ENCODE peak calls at places on chromosomes 3 and 15, in eight cellular contexts. H, Y, M, G, O, R, C and X are unnamed samples.

GRCh38 chr3:43153189-43154083 is 47.6 kb upstream of the POMGNT2 start:
- DNase-seq in M (peak), Y (no peak), O (peak), C (no peak), R (peak), H (peak), G (no peak), X (no peak)

GRCh38 chr15:74616020-74616939 is 644 bp downstream of the CLK3 start:
- DNase-seq in G (peak), O (peak), H (peak), R (peak), Y (no peak), M (peak), C (peak), X (peak)

GRCh38 chr3:126431103-126431534 is 36.4 kb downstream of the CFAP100 start:
- DNase-seq in G (no peak), M (no peak), R (no peak), O (no peak), Y (no peak), C (peak), H (no peak), X (no peak)

GRCh38 chr15:86213420-86213819 is 133.7 kb downstream of the AGBL1 start:
- DNase-seq in G (no peak), M (no peak), O (no peak), Y (no peak), R (peak), H (no peak), C (no peak), X (no peak)

GRCh38 chr3:14894085-14894484 is 53.3 kb upstream of the NR2C2 start:
- DNase-seq in Y (no peak), G (no peak), R (no peak), H (no peak), M (no peak), C (no peak), O (no peak), X (no peak)

GRCh38 chr15:67039349-67040075 is 25.9 kb upstream of the SMAD3 start:
- DNase-seq in R (peak), G (no peak), Y (no peak), O (no peak), M (no peak), H (no peak), C (no peak), X (no peak)

GRCh38 chr3:46674031-46674592 is 19.4 kb downstream of the ALS2CL start:
- DNase-seq in C (peak), R (no peak), M (no peak), Y (no peak), H (no peak), G (no peak), O (no peak), X (no peak)

GRCh38 chr3:105526349-105527111 is 159.8 kb downstream of the ALCAM start:
- DNase-seq in O (no peak), G (no peak), M (no peak), R (no peak), C (no peak), Y (no peak), H (no peak), X (no peak)

GRCh38 chr3:47347217-47347801 is 33.5 kb upstream of the PTPN23 start:
- DNase-seq in O (peak), Y (peak), M (no peak), G (no peak), H (peak), R (no peak), C (no peak), X (peak)

GRCh38 chr3:185582236-185582635 is 3.9 kb upstream of the SENP2 start:
- DNase-seq in M (no peak), O (no peak), Y (no peak), H (no peak), R (peak), C (no peak), G (no peak), X (no peak)

GRCh38 chr3:53890726-53891499 is 746 bp downstream of the SELENOK start:
- DNase-seq in R (no peak), H (peak), O (peak), Y (no peak), C (peak), G (peak), M (peak), X (peak)

GRCh38 chr15:91165850-91166249 is 65.8 kb downstream of the SV2B start:
- DNase-seq in O (no peak), H (no peak), R (no peak), M (no peak), Y (no peak), C (no peak), G (no peak), X (no peak)

GRCh38 chr15:81120069-81120468 is 14.0 kb upstream of the CFAP161 start:
- DNase-seq in H (no peak), Y (no peak), C (no peak), R (no peak), M (no peak), G (no peak), O (no peak), X (no peak)

GRCh38 chr3:149575213-149575961 is 82.4 kb downstream of the WWTR1 start:
- DNase-seq in Y (peak), H (peak), C (peak), R (no peak), G (no peak), M (no peak), O (peak), X (peak)

GRCh38 chr15:48466825-48467224 is 135.6 kb downstream of the DUT start:
- DNase-seq in R (no peak), H (no peak), M (no peak), O (no peak), G (no peak), Y (no peak), C (no peak), X (no peak)

GRCh38 chr3:137460944-137461343 is 303.2 kb upstream of the SOX14 start:
- DNase-seq in O (no peak), C (no peak), H (no peak), R (no peak), M (no peak), Y (no peak), G (no peak), X (no peak)

GRCh38 chr15:36682091-36682490 is 102.7 kb downstream of the CDIN1 start:
- DNase-seq in H (peak), M (no peak), G (no peak), O (peak), Y (no peak), C (no peak), R (no peak), X (peak)

GRCh38 chr15:82159922-82160321 is 102.6 kb downstream of the EFL1 start:
- DNase-seq in R (no peak), M (no peak), C (no peak), H (peak), G (no peak), Y (peak), O (peak), X (no peak)

GRCh38 chr3:127091376-127091775 is 101.6 kb upstream of the PRR23E start:
- DNase-seq in G (no peak), Y (no peak), C (no peak), M (no peak), O (no peak), R (no peak), H (no peak), X (no peak)

GRCh38 chr15:73686781-73687256 is 2.6 kb downstream of the CD276 start:
- DNase-seq in H (peak), O (peak), M (no peak), G (no peak), C (no peak), R (no peak), Y (peak), X (peak)

GRCh38 chr3:119598410-119599098 is 869 bp downstream of the PLA1A start:
- DNase-seq in G (no peak), R (no peak), H (no peak), O (no peak), Y (no peak), C (no peak), M (no peak), X (no peak)

GRCh38 chr3:119595639-119596329 is 1.9 kb upstream of the PLA1A start:
- DNase-seq in H (no peak), R (no peak), C (no peak), G (no peak), O (no peak), M (no peak), Y (no peak), X (no peak)

GRCh38 chr3:119596392-119596791 is 1.3 kb upstream of the PLA1A start:
- DNase-seq in M (no peak), H (no peak), G (no peak), C (no peak), Y (no peak), R (no peak), O (no peak), X (peak)

GRCh38 chr3:119599558-119600174 is 2.0 kb downstream of the PLA1A start:
- DNase-seq in H (no peak), O (no peak), M (no peak), R (no peak), Y (no peak), C (no peak), G (no peak), X (no peak)

DNA sequence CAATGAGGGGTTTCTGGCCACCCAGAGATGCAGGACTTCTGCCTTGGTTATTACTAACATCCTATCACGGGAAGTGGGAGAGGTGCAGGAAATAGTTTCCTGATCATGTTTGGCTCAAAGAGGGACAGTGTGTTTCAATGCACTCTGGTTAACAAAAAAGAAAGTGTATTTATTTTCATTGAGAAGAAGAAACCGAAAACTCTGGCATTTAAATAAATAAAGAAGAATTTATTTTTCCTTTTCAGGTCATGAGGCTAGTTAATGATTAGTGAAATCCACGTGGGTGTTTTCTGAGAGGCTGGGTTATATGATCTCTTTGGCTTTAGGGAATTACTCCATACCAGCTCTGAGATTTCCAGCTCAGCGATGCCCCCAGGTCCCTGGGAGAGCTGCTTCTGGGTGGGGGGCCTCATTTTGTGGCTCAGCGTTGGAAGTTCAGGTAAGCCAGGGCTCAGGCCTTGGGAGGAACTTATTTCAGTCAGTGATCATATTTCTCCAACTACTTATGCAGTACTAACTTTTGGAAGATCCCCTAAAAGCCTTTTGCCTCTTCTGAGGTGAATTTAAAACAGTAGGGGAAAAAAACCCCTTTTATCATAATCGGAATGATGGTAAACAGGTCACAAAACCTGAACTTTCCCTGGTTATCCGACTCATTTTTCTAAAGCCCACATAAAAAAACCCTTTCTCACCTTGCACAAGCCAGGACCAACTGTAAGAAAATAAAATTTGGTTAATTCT is at the start of gene PLA1A:
- DNase-seq in C (no peak), Y (no peak), G (no peak), M (no peak), H (peak), R (no peak), O (no peak), X (no peak)
- H3K4me3 ChIP-seq in C (no peak), Y (no peak), G (no peak), M (no peak), H (no peak), R (no peak), O (no peak), X (no peak)

DNA sequence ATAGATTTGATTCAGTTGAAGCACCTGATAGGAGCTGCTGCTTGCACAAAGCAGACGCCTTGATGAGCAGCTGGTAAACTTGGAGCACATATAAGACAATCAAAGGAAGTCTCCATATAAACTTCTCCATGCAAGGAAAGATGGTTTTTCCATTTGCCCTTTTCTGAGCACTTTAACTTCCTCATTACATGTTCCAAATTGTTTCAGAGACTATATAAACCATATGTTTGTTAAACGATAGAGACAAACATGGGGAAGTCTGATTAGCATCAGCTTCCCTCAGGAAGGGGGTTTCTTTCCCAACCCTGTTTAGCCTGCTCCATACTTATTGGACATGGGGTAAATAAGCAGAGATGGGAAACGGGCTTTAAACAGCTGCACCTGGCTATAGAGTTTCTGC is 88.0 kb downstream of the DHX36 start:
- DNase-seq in H (no peak), O (no peak), R (no peak), G (no peak), Y (no peak), M (no peak), C (no peak), X (no peak)
- H3K4me3 ChIP-seq in H (no peak), O (no peak), R (no peak), G (no peak), Y (no peak), M (no peak), C (no peak), X (no peak)

GRCh38 chr3:142910280-142910679 is 21.4 kb upstream of the PCOLCE2 start:
- DNase-seq in O (no peak), Y (no peak), M (no peak), G (no peak), C (no peak), R (no peak), H (peak), X (no peak)
- H3K4me3 ChIP-seq in O (no peak), Y (no peak), M (no peak), G (no peak), C (no peak), R (no peak), H (no peak), X (no peak)

GRCh38 chr3:9933561-9934234 is at the start of gene CRELD1:
- DNase-seq in G (peak), H (peak), C (peak), O (peak), Y (no peak), R (peak), M (peak), X (peak)
- H3K4me3 ChIP-seq in G (peak), H (peak), C (peak), O (peak), Y (peak), R (peak), M (peak), X (peak)